ENCODE peak calls at places on chromosomes 7 and 10, in nine cellular contexts. U, T, K, V, A, L, P, H and Y are unnamed samples.

GRCh38 chr7:50857804-50858203 is 75.1 kb upstream of the GRB10 start:
- DNase-seq in U (peak; percentile 16), T (no peak), K (no peak), V (no peak), A (peak; percentile 41), L (peak; percentile 19), P (no peak), H (no peak), Y (no peak)

GRCh38 chr7:112484671-112485097 is 3.9 kb downstream of the LSMEM1 start:
- DNase-seq in U (no peak), T (no peak), K (peak; percentile 87), V (peak; percentile 66), A (no peak), L (peak; percentile 39), P (no peak), H (no peak), Y (peak; percentile 55)

GRCh38 chr10:46522295-46523118 is 34.0 kb downstream of the GPRIN2 start:
- DNase-seq in U (no peak), T (no peak), K (no peak), V (no peak), A (no peak), L (no peak), P (no peak), H (peak; percentile 44), Y (no peak)

GRCh38 chr10:103192451-103193106 is 493 bp downstream of the NT5C2 start:
- DNase-seq in U (peak; percentile 76), T (peak; percentile 93), K (no peak), V (peak; percentile 94), A (peak; percentile 82), L (peak; percentile 88), P (peak; percentile 85), H (peak; percentile 92), Y (peak; percentile 57)

GRCh38 chr7:138386821-138387220 is 73.2 kb upstream of the TRIM24 start:
- DNase-seq in U (no peak), T (no peak), K (no peak), V (no peak), A (no peak), L (no peak), P (no peak), H (no peak), Y (no peak)

GRCh38 chr7:117759950-117760640 is 113.1 kb downstream of the CTTNBP2 start:
- DNase-seq in U (no peak), T (no peak), K (no peak), V (no peak), A (no peak), L (no peak), P (no peak), H (no peak), Y (no peak)

GRCh38 chr10:44384601-44385422 is at the start of gene CXCL12:
- DNase-seq in U (peak; percentile 68), T (peak; percentile 11), K (no peak), V (peak; percentile 84), A (peak; percentile 73), L (peak; percentile 65), P (no peak), H (peak; percentile 70), Y (no peak)

GRCh38 chr7:127652333-127653248 is 597 bp downstream of the SND1 start:
- DNase-seq in U (no peak), T (peak; percentile 41), K (no peak), V (no peak), A (no peak), L (no peak), P (no peak), H (no peak), Y (no peak)

GRCh38 chr10:17349717-17350116 is 104.7 kb downstream of the ST8SIA6 start:
- DNase-seq in U (no peak), T (no peak), K (no peak), V (no peak), A (no peak), L (no peak), P (no peak), H (no peak), Y (no peak)

GRCh38 chr7:157609932-157610640 is 273.3 kb downstream of the DNAJB6 start:
- DNase-seq in U (no peak), T (no peak), K (no peak), V (peak; percentile 57), A (no peak), L (no peak), P (no peak), H (no peak), Y (no peak)

GRCh38 chr10:124827474-124827873 is 25.9 kb downstream of the ABRAXAS2 start:
- DNase-seq in U (no peak), T (peak; percentile 38), K (no peak), V (no peak), A (no peak), L (no peak), P (no peak), H (no peak), Y (no peak)

GRCh38 chr10:59240581-59241183 is 64.2 kb downstream of the PHYHIPL start:
- DNase-seq in U (no peak), T (peak; percentile 44), K (no peak), V (no peak), A (no peak), L (peak; percentile 57), P (no peak), H (no peak), Y (peak; percentile 15)

GRCh38 chr7:127530148-127530547 is 55.2 kb downstream of the GCC1 start:
- DNase-seq in U (no peak), T (no peak), K (no peak), V (no peak), A (no peak), L (no peak), P (no peak), H (no peak), Y (no peak)

GRCh38 chr10:82228701-82229100 is 353.7 kb downstream of the NRG3 start:
- DNase-seq in U (no peak), T (no peak), K (no peak), V (no peak), A (no peak), L (no peak), P (no peak), H (no peak), Y (no peak)

GRCh38 chr10:49091450-49092210 is 23.7 kb downstream of the VSTM4 start:
- DNase-seq in U (no peak), T (no peak), K (no peak), V (no peak), A (no peak), L (no peak), P (peak; percentile 9), H (no peak), Y (no peak)

GRCh38 chr7:17422966-17423365 is 124.5 kb downstream of the AHR start:
- DNase-seq in U (no peak), T (no peak), K (no peak), V (no peak), A (no peak), L (no peak), P (no peak), H (no peak), Y (no peak)

GRCh38 chr7:95922191-95922590 is 149.8 kb downstream of the DYNC1I1 start:
- DNase-seq in U (no peak), T (no peak), K (no peak), V (no peak), A (no peak), L (no peak), P (no peak), H (no peak), Y (no peak)

GRCh38 chr7:2604608-2605174 is 27.1 kb upstream of the TTYH3 start:
- DNase-seq in U (no peak), T (no peak), K (no peak), V (no peak), A (peak; percentile 71), L (no peak), P (no peak), H (no peak), Y (no peak)

GRCh38 chr7:29989257-29989995 is at the start of gene SCRN1:
- DNase-seq in U (peak; percentile 46), T (peak; percentile 78), K (no peak), V (peak; percentile 87), A (peak; percentile 42), L (peak; percentile 69), P (no peak), H (peak; percentile 58), Y (no peak)

GRCh38 chr7:129489491-129489890 is 12.8 kb upstream of the SMKR1 start:
- DNase-seq in U (no peak), T (no peak), K (peak; percentile 49), V (no peak), A (no peak), L (no peak), P (no peak), H (no peak), Y (peak; percentile 41)

GRCh38 chr7:133408212-133408611 is 155.3 kb downstream of the EXOC4 start:
- DNase-seq in U (no peak), T (no peak), K (no peak), V (no peak), A (no peak), L (no peak), P (no peak), H (no peak), Y (no peak)

GRCh38 chr10:69333205-69333604 is 54.9 kb downstream of the HK1 start:
- DNase-seq in U (peak; percentile 33), T (no peak), K (no peak), V (peak; percentile 79), A (peak; percentile 33), L (peak; percentile 83), P (peak; percentile 67), H (peak; percentile 67), Y (no peak)
- TF ChIP-seq CTCF in U (no peak), T (no peak), K (peak; percentile 40), V (no peak), A (peak; percentile 47), L (peak; percentile 39), P (no peak), H (peak; percentile 25), Y (peak; percentile 33)

GRCh38 chr10:15719899-15720634 is at the start of gene ITGA8:
- DNase-seq in U (no peak), T (peak; percentile 6), K (no peak), V (peak; percentile 85), A (peak; percentile 38), L (peak; percentile 79), P (no peak), H (peak; percentile 55), Y (no peak)
- H3K4me3 ChIP-seq in U (no peak within 1 kb of the TSS), T (no peak within 1 kb of the TSS), K (peak within 1 kb of the TSS; percentile 55), V (peak within 1 kb of the TSS; percentile 75), A (peak within 1 kb of the TSS; percentile 55), L (peak within 1 kb of the TSS; percentile 67), P (peak within 1 kb of the TSS; percentile 36), H (peak within 1 kb of the TSS; percentile 62), Y (peak within 1 kb of the TSS; percentile 8)

GRCh38 chr10:133258818-133259602 is 17.7 kb downstream of the ADAM8 start:
- DNase-seq in U (peak; percentile 30), T (no peak), K (peak; percentile 93), V (peak; percentile 88), A (peak; percentile 72), L (no peak), P (peak; percentile 87), H (peak; percentile 91), Y (peak; percentile 93)
- TF ChIP-seq CTCF in U (no peak), T (no peak), K (no peak), V (no peak), A (no peak), L (no peak), P (no peak), H (no peak), Y (no peak)

DNA sequence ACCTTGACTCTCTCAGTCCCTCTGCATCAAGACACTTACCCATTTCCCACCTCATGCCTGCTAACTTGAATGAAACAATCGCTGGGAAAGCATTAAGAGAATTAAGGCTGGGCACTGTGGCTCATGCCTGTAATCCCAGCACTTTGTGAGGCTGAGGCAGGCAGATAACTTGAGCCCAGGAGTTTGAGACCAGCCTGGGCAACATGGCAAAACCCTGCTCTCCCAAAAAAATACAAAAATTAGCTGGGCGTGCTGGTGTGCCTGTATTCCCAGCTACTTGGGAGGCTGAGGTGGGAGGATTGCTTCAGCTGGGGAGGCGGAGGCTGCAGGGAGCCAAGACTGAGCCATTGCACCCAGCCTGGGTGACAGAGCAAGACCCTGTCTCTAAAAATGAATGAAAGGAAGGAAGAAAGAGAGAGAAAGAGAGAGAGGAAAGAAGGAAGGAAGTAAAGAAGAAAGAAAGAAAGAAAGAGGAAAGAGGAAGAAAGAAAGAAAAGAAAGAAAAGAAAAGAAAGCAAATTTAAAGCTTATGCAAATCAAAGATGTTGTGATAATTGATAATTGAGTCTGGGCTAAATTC is 646 bp downstream of the SERPINE1 start:
- DNase-seq in U (no peak), T (no peak), K (no peak), V (no peak), A (no peak), L (no peak), P (no peak), H (no peak), Y (no peak)
- H3K4me3 ChIP-seq in U (no peak overlapping the region), T (peak overlapping the region; percentile 8), K (peak overlapping the region; percentile 86), V (peak overlapping the region; percentile 58), A (peak overlapping the region; percentile 45), L (no peak overlapping the region), P (peak overlapping the region; percentile 50), H (peak overlapping the region; percentile 52), Y (peak overlapping the region; percentile 85)